ENCODE peak calls at places on chromosome 20, in four cellular contexts. One of them, this sample, is unnamed.

GRCh38 chr20:4451487-4451886 is 270.2 kb upstream of the PRND start:
- DNase-seq in heart left ventricle: no peak
- DNase-seq in Caco-2: no peak
- DNase-seq in hepatocyte: no peak
- DNase-seq in this sample: no peak

GRCh38 chr20:20366896-20367680 is 816 bp upstream of the INSM1 start:
- DNase-seq in hepatocyte: no peak
- DNase-seq in heart left ventricle: no peak
- DNase-seq in Caco-2: no peak
- DNase-seq in this sample: no peak

GRCh38 chr20:19992996-19993908 is 23.9 kb upstream of the NAA20 start:
- DNase-seq in heart left ventricle: peak; percentile 59
- DNase-seq in Caco-2: peak; percentile 90
- DNase-seq in hepatocyte: peak; percentile 84
- DNase-seq in this sample: peak; percentile 91

GRCh38 chr20:50478162-50479036 is 31.8 kb upstream of the PTPN1 start:
- DNase-seq in Caco-2: peak; percentile 92
- DNase-seq in heart left ventricle: peak; percentile 61
- DNase-seq in hepatocyte: peak; percentile 80
- DNase-seq in this sample: peak; percentile 64

GRCh38 chr20:3398681-3399252 is 8.7 kb downstream of the DNAAF9 start:
- DNase-seq in heart left ventricle: no peak
- DNase-seq in Caco-2: no peak
- DNase-seq in hepatocyte: no peak
- DNase-seq in this sample: no peak

GRCh38 chr20:8940311-8940710 is 128.6 kb upstream of the PLCB4 start:
- DNase-seq in Caco-2: no peak
- DNase-seq in hepatocyte: no peak
- DNase-seq in heart left ventricle: no peak
- DNase-seq in this sample: peak; percentile 0

GRCh38 chr20:24808616-24809015 is 140.5 kb upstream of the CST7 start:
- DNase-seq in hepatocyte: no peak
- DNase-seq in Caco-2: no peak
- DNase-seq in heart left ventricle: no peak
- DNase-seq in this sample: no peak

GRCh38 chr20:8996817-8997512 is 71.9 kb upstream of the PLCB4 start:
- DNase-seq in hepatocyte: no peak
- DNase-seq in heart left ventricle: no peak
- DNase-seq in Caco-2: no peak
- DNase-seq in this sample: no peak

GRCh38 chr20:6868864-6869263 is 101.4 kb downstream of the BMP2 start:
- DNase-seq in hepatocyte: no peak
- DNase-seq in Caco-2: no peak
- DNase-seq in heart left ventricle: no peak
- DNase-seq in this sample: no peak

GRCh38 chr20:35311409-35311808 is 19.2 kb upstream of the FAM83C start:
- DNase-seq in hepatocyte: no peak
- DNase-seq in heart left ventricle: no peak
- DNase-seq in Caco-2: no peak
- DNase-seq in this sample: no peak

GRCh38 chr20:59441860-59442810 is 141.7 kb downstream of the EDN3 start:
- DNase-seq in Caco-2: no peak
- DNase-seq in heart left ventricle: no peak
- DNase-seq in hepatocyte: no peak
- DNase-seq in this sample: no peak

GRCh38 chr20:61260905-61261304 is 8.8 kb downstream of the CDH4 start:
- DNase-seq in hepatocyte: no peak
- DNase-seq in heart left ventricle: no peak
- DNase-seq in Caco-2: no peak
- DNase-seq in this sample: no peak

GRCh38 chr20:33648396-33649004 is 13.6 kb upstream of the C20orf144 start:
- DNase-seq in Caco-2: peak; percentile 40
- DNase-seq in heart left ventricle: no peak
- DNase-seq in hepatocyte: no peak
- DNase-seq in this sample: no peak

GRCh38 chr20:17808357-17808756 is 108.6 kb downstream of the BANF2 start:
- DNase-seq in hepatocyte: peak; percentile 45
- DNase-seq in heart left ventricle: peak; percentile 75
- DNase-seq in Caco-2: no peak
- DNase-seq in this sample: peak; percentile 81

GRCh38 chr20:50304883-50305635 is 114.4 kb downstream of the CEBPB start:
- DNase-seq in hepatocyte: peak; percentile 83
- DNase-seq in heart left ventricle: peak; percentile 93
- DNase-seq in Caco-2: no peak
- DNase-seq in this sample: peak; percentile 96

GRCh38 chr20:35731469-35731788 is 10.6 kb downstream of the RBM39 start:
- DNase-seq in Caco-2: no peak
- DNase-seq in heart left ventricle: no peak
- DNase-seq in hepatocyte: no peak
- DNase-seq in this sample: no peak

GRCh38 chr20:23391707-23392310 is 29.5 kb downstream of the NAPB start:
- DNase-seq in Caco-2: no peak
- DNase-seq in hepatocyte: no peak
- DNase-seq in heart left ventricle: no peak
- DNase-seq in this sample: no peak

GRCh38 chr20:58867211-58867610 is 14.7 kb downstream of the GNAS start:
- DNase-seq in hepatocyte: no peak
- DNase-seq in heart left ventricle: no peak
- DNase-seq in Caco-2: peak; percentile 13
- DNase-seq in this sample: peak; percentile 44

GRCh38 chr20:35327074-35327976 is 35.1 kb upstream of the FAM83C start:
- DNase-seq in hepatocyte: peak; percentile 81
- DNase-seq in heart left ventricle: no peak
- DNase-seq in Caco-2: peak; percentile 95
- DNase-seq in this sample: no peak

GRCh38 chr20:32509639-32510066 is 75.5 kb downstream of the NOL4L start:
- DNase-seq in hepatocyte: no peak
- DNase-seq in Caco-2: no peak
- DNase-seq in heart left ventricle: no peak
- DNase-seq in this sample: no peak

GRCh38 chr20:25277051-25277801 is 29.3 kb downstream of the PYGB start:
- DNase-seq in heart left ventricle: peak; percentile 86
- DNase-seq in hepatocyte: no peak
- DNase-seq in Caco-2: peak; percentile 30
- DNase-seq in this sample: no peak

GRCh38 chr20:15673206-15673605 is 900.0 kb downstream of the KIF16B start:
- DNase-seq in Caco-2: no peak
- DNase-seq in hepatocyte: no peak
- DNase-seq in heart left ventricle: no peak
- DNase-seq in this sample: peak; percentile 61

GRCh38 chr20:25031241-25031640 is 26.7 kb downstream of the ACSS1 start:
- DNase-seq in Caco-2: no peak
- DNase-seq in heart left ventricle: no peak
- DNase-seq in hepatocyte: no peak
- DNase-seq in this sample: no peak

GRCh38 chr20:58327211-58327610 is 17.7 kb downstream of the RAB22A start:
- DNase-seq in hepatocyte: peak; percentile 34
- DNase-seq in heart left ventricle: no peak
- DNase-seq in Caco-2: no peak
- DNase-seq in this sample: peak; percentile 14

GRCh38 chr20:49344975-49345374 is 67.1 kb upstream of the ZNFX1 start:
- DNase-seq in hepatocyte: peak; percentile 79
- DNase-seq in Caco-2: no peak
- DNase-seq in heart left ventricle: peak; percentile 65
- DNase-seq in this sample: peak; percentile 96

GRCh38 chr20:8033447-8033846 is 13.9 kb upstream of the TMX4 start:
- DNase-seq in heart left ventricle: no peak
- DNase-seq in Caco-2: no peak
- DNase-seq in hepatocyte: no peak
- DNase-seq in this sample: no peak

GRCh38 chr20:32314768-32315167 is 37.3 kb downstream of the KIF3B start:
- DNase-seq in heart left ventricle: no peak
- DNase-seq in hepatocyte: no peak
- DNase-seq in Caco-2: peak; percentile 38
- DNase-seq in this sample: no peak

GRCh38 chr20:37526238-37526838 is 1.3 kb downstream of the BLCAP start:
- DNase-seq in heart left ventricle: peak; percentile 42
- DNase-seq in Caco-2: peak; percentile 76
- DNase-seq in hepatocyte: peak; percentile 64
- DNase-seq in this sample: peak; percentile 60

GRCh38 chr20:25049261-25050060 is 8.5 kb downstream of the ACSS1 start:
- DNase-seq in Caco-2: peak; percentile 12
- DNase-seq in hepatocyte: no peak
- DNase-seq in heart left ventricle: peak; percentile 24
- DNase-seq in this sample: no peak

GRCh38 chr20:25195962-25196700 is 619 bp downstream of the ENTPD6 start:
- DNase-seq in hepatocyte: peak; percentile 66
- DNase-seq in Caco-2: peak; percentile 66
- DNase-seq in heart left ventricle: peak; percentile 38
- DNase-seq in this sample: no peak

GRCh38 chr20:51801220-51801991 is 915 bp downstream of the SALL4 start:
- DNase-seq in Caco-2: peak; percentile 76
- DNase-seq in hepatocyte: peak; percentile 48
- DNase-seq in heart left ventricle: no peak
- DNase-seq in this sample: no peak
- TF ChIP-seq CTCF in Caco-2: peak; percentile 43
- TF ChIP-seq CTCF in hepatocyte: peak; percentile 40
- TF ChIP-seq CTCF in heart left ventricle: no peak
- TF ChIP-seq CTCF in this sample: peak; percentile 3

DNA sequence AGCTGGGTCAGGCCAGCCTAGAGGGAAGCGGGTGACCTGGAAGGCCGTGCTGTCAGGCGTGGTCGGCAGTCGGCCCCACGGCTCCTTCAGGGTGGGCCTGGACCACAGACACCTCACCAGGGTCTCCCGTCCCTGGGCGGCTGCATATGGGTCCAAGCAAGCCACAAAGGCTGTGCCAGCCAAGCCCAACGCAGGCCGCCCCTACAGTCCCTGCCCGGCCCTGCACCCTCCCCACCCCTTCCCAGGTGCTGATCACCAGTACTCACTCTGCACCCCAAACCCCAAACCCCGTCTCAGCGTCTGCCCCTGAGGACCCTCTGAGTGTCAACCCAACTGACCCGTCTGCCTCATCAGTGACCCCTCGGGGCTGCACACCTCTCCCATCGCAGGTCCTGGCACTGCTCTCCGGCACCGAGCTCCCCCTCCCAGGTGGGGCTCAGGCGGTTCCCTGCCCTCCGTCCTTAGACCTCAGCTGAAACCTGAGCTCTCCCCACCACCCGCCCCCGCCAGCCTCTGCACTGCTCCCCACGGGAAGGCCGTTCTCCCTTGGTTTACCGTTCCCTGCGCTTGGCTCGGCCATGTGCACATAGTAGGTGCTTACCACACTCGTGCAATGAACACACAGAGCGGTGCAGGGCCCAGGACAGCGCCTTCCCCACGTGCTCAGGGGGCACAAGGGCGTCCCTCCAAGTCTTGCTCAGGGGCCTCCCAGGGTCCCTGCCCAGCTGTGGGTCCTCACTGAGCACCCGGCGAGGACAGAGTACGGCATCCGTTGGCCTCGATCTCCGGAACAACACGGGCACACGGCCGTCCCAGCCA is 1.4 kb upstream of the PPDPF start:
- DNase-seq in heart left ventricle: peak; percentile 24
- DNase-seq in hepatocyte: no peak
- DNase-seq in Caco-2: no peak
- DNase-seq in this sample: no peak
- H3K4me3 ChIP-seq in heart left ventricle: peak overlapping the region; percentile 90
- H3K4me3 ChIP-seq in hepatocyte: peak overlapping the region; percentile 93
- H3K4me3 ChIP-seq in Caco-2: peak overlapping the region; percentile 97
- H3K4me3 ChIP-seq in this sample: peak overlapping the region; percentile 81

GRCh38 chr20:46840054-46840729 is 54.5 kb upstream of the EYA2 start:
- DNase-seq in heart left ventricle: no peak
- DNase-seq in Caco-2: no peak
- DNase-seq in hepatocyte: no peak
- DNase-seq in this sample: no peak
- TF ChIP-seq CTCF in heart left ventricle: no peak
- TF ChIP-seq CTCF in Caco-2: no peak
- TF ChIP-seq CTCF in hepatocyte: no peak
- TF ChIP-seq CTCF in this sample: no peak

GRCh38 chr20:44746367-44747165 is 901 bp downstream of the KCNK15 start:
- DNase-seq in Caco-2: peak; percentile 59
- DNase-seq in heart left ventricle: no peak
- DNase-seq in hepatocyte: no peak
- DNase-seq in this sample: no peak

GRCh38 chr20:44747166-44748004 is 1.7 kb downstream of the KCNK15 start:
- DNase-seq in hepatocyte: peak; percentile 86
- DNase-seq in heart left ventricle: peak; percentile 78
- DNase-seq in Caco-2: peak; percentile 91
- DNase-seq in this sample: peak; percentile 81

GRCh38 chr20:44748005-44748370 is 2.3 kb downstream of the KCNK15 start:
- DNase-seq in Caco-2: peak; percentile 36
- DNase-seq in heart left ventricle: no peak
- DNase-seq in hepatocyte: no peak
- DNase-seq in this sample: no peak

GRCh38 chr20:44752099-44752931 is 6.7 kb downstream of the KCNK15 start:
- DNase-seq in Caco-2: no peak
- DNase-seq in heart left ventricle: no peak
- DNase-seq in hepatocyte: no peak
- DNase-seq in this sample: no peak

GRCh38 chr20:44750081-44750805 is 4.6 kb downstream of the KCNK15 start:
- DNase-seq in heart left ventricle: no peak
- DNase-seq in hepatocyte: no peak
- DNase-seq in Caco-2: peak; percentile 41
- DNase-seq in this sample: no peak
- H3K4me3 ChIP-seq in heart left ventricle: no peak overlapping the region
- H3K4me3 ChIP-seq in hepatocyte: no peak overlapping the region
- H3K4me3 ChIP-seq in Caco-2: no peak overlapping the region
- H3K4me3 ChIP-seq in this sample: no peak overlapping the region

DNA sequence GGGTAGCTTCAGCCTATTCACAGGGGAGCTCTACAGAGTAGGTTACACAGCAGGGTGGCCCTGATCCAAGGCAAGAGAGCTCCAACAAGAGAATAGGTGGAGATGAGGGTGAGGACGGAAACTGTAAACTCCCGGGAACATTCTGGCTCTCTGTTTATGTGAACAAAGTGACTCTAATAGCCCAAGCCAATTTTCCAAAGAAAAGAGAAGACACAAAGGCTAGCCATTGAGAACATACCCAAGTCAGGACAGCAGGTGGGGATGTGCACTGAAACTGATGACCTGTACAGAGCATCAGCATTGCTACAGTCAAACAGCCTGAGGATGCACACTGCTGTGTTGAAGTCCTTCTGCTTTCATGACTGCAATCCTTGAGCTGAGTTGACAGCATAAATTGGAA is 136.0 kb upstream of the TOP1 start:
- DNase-seq in heart left ventricle: no peak
- DNase-seq in Caco-2: peak; percentile 62
- DNase-seq in hepatocyte: no peak
- DNase-seq in this sample: no peak
- TF ChIP-seq CTCF in heart left ventricle: no peak
- TF ChIP-seq CTCF in Caco-2: peak; percentile 67
- TF ChIP-seq CTCF in hepatocyte: no peak
- TF ChIP-seq CTCF in this sample: no peak